ENCODE peak calls at places on chromosomes 2 and 18, in nine cellular contexts. P is MCF 10A; I is brain microvascular endothelial cell; R is GM12865; S is kidney epithelial cell; G is bronchial epithelial cell; Z is CD8-positive, alpha-beta T cell; O is H9; L is GM06990. F is an unnamed sample.

GRCh38 chr18:52995875-52996274 is 655.9 kb downstream of the DCC start:
- DNase-seq in P (no peak), I (no peak), R (no peak), S (no peak), G (no peak), Z (no peak), O (no peak), L (no peak), F (no peak)

GRCh38 chr2:85756195-85756594 is 2.4 kb downstream of the ATOH8 start:
- DNase-seq in P (no peak), I (no peak), R (no peak), S (no peak), G (no peak), Z (no peak), O (no peak), L (no peak), F (no peak)

GRCh38 chr18:31931163-31931885 is 11.6 kb downstream of the TRAPPC8 start:
- DNase-seq in P (peak), I (peak), R (no peak), S (no peak), G (no peak), Z (no peak), O (no peak), L (no peak), F (no peak)

GRCh38 chr18:4319738-4320677 is 135.1 kb downstream of the DLGAP1 start:
- DNase-seq in P (no peak), I (no peak), R (peak), S (no peak), G (no peak), Z (no peak), O (no peak), L (peak), F (peak)

GRCh38 chr18:79883461-79884295 is 67.8 kb downstream of the SLC66A2 start:
- DNase-seq in P (no peak), I (no peak), R (no peak), S (no peak), G (no peak), Z (no peak), O (peak), L (no peak), F (no peak)

GRCh38 chr2:61962095-61962984 is 56.9 kb downstream of the COMMD1 start:
- DNase-seq in P (no peak), I (no peak), R (no peak), S (no peak), G (no peak), Z (no peak), O (no peak), L (no peak), F (no peak)

GRCh38 chr2:230779141-230779523 is 66.5 kb downstream of the CAB39 start:
- DNase-seq in P (no peak), I (no peak), R (no peak), S (no peak), G (no peak), Z (no peak), O (no peak), L (no peak), F (no peak)

GRCh38 chr2:12861344-12861942 is 144.7 kb downstream of the TRIB2 start:
- DNase-seq in P (peak), I (peak), R (no peak), S (no peak), G (peak), Z (no peak), O (no peak), L (no peak), F (no peak)

GRCh38 chr18:79070486-79070885 is 1.3 kb downstream of the ATP9B start:
- DNase-seq in P (no peak), I (no peak), R (no peak), S (no peak), G (no peak), Z (no peak), O (no peak), L (no peak), F (no peak)

GRCh38 chr2:126307740-126308139 is 348.2 kb upstream of the GYPC start:
- DNase-seq in P (no peak), I (no peak), R (no peak), S (no peak), G (no peak), Z (no peak), O (no peak), L (no peak), F (no peak)

GRCh38 chr2:45169339-45170190 is 160.3 kb upstream of the SIX2 start:
- DNase-seq in P (peak), I (peak), R (no peak), S (no peak), G (peak), Z (peak), O (peak), L (peak), F (peak)

GRCh38 chr2:176189666-176190641 is 1.5 kb downstream of the HOXD1 start:
- DNase-seq in P (no peak), I (no peak), R (no peak), S (no peak), G (no peak), Z (no peak), O (peak), L (no peak), F (no peak)

GRCh38 chr2:108271691-108272253 is 16.9 kb upstream of the SULT1C2 start:
- DNase-seq in P (peak), I (peak), R (no peak), S (peak), G (peak), Z (no peak), O (no peak), L (no peak), F (no peak)

GRCh38 chr2:179764710-179765109 is 96.7 kb downstream of the ZNF385B start:
- DNase-seq in P (no peak), I (no peak), R (peak), S (no peak), G (no peak), Z (no peak), O (no peak), L (no peak), F (no peak)

GRCh38 chr18:10313016-10313342 is 141.5 kb upstream of the APCDD1 start:
- DNase-seq in P (no peak), I (no peak), R (no peak), S (no peak), G (no peak), Z (no peak), O (no peak), L (no peak), F (no peak)

GRCh38 chr18:28409811-28410210 is 232.9 kb upstream of the CDH2 start:
- DNase-seq in P (no peak), I (no peak), R (no peak), S (no peak), G (no peak), Z (no peak), O (no peak), L (no peak), F (no peak)

GRCh38 chr18:709771-710170 is 2.7 kb downstream of the ENOSF1 start:
- DNase-seq in P (no peak), I (no peak), R (no peak), S (no peak), G (no peak), Z (no peak), O (no peak), L (no peak), F (no peak)

GRCh38 chr2:239339241-239339640 is 61.6 kb downstream of the HDAC4 start:
- DNase-seq in P (no peak), I (no peak), R (no peak), S (no peak), G (no peak), Z (no peak), O (no peak), L (no peak), F (no peak)

GRCh38 chr2:239339726-239340654 is 60.8 kb downstream of the HDAC4 start:
- DNase-seq in P (no peak), I (no peak), R (peak), S (no peak), G (no peak), Z (no peak), O (no peak), L (no peak), F (peak)

GRCh38 chr2:239337877-239338484 is 62.8 kb downstream of the HDAC4 start:
- DNase-seq in P (no peak), I (no peak), R (no peak), S (no peak), G (no peak), Z (no peak), O (peak), L (no peak), F (no peak)

GRCh38 chr2:239341146-239341732 is 59.6 kb downstream of the HDAC4 start:
- DNase-seq in P (no peak), I (no peak), R (no peak), S (no peak), G (no peak), Z (no peak), O (no peak), L (no peak), F (no peak)

GRCh38 chr2:239337122-239337876 is 63.5 kb downstream of the HDAC4 start:
- DNase-seq in P (no peak), I (no peak), R (no peak), S (no peak), G (no peak), Z (no peak), O (no peak), L (no peak), F (no peak)
- TF ChIP-seq CTCF in P (no peak), I (no peak), R (no peak), S (no peak), G (no peak), Z (no peak), O (no peak), L (no peak), F (no peak)

DNA sequence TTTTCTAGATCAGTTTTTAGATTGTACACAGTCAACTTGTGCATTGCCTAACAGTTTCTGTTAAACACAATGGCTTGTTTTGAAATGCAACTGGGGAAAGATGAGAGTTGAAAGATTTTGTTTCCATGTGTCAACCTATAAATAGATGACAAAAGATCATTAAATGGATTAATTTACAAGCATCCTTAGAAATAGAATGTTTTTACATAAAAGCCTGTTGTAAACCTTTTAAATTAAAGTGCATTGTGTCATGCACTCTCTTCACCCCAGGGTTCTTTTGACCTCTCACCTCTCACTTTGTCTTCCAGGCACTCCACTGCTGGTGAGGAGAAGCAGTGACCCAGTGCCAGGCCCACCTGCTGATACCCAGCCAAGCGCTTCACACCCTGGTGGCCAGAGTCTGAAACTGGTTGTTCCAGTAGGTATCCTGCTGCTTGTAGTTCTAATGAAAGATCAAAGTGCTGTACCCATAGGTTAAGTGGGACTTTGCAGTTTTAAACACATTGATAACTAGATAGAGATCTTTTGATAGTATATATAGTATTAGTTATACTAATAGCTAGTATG is 502.1 kb downstream of the PARD3B start:
- DNase-seq in P (no peak), I (no peak), R (no peak), S (no peak), G (no peak), Z (no peak), O (peak), L (no peak), F (no peak)
- TF ChIP-seq CTCF in P (no peak), I (no peak), R (no peak), S (peak), G (no peak), Z (no peak), O (peak), L (no peak), F (no peak)

GRCh38 chr2:141109633-141110032 is 1021.2 kb downstream of the LRP1B start:
- DNase-seq in P (peak), I (no peak), R (no peak), S (no peak), G (peak), Z (no peak), O (peak), L (no peak), F (peak)
- TF ChIP-seq CTCF in P (no peak), I (peak), R (no peak), S (peak), G (peak), Z (no peak), O (peak), L (no peak), F (no peak)

GRCh38 chr2:240811346-240812300 is 8.4 kb downstream of the KIF1A start:
- DNase-seq in P (no peak), I (no peak), R (no peak), S (no peak), G (no peak), Z (no peak), O (peak), L (no peak), F (no peak)

GRCh38 chr2:240809276-240809675 is 10.7 kb downstream of the KIF1A start:
- DNase-seq in P (no peak), I (no peak), R (no peak), S (no peak), G (no peak), Z (no peak), O (no peak), L (no peak), F (no peak)

GRCh38 chr2:240810621-240811020 is 9.4 kb downstream of the KIF1A start:
- DNase-seq in P (no peak), I (no peak), R (no peak), S (no peak), G (no peak), Z (no peak), O (peak), L (no peak), F (no peak)

GRCh38 chr2:240812301-240812680 is 7.7 kb downstream of the KIF1A start:
- DNase-seq in P (no peak), I (no peak), R (no peak), S (no peak), G (no peak), Z (no peak), O (peak), L (no peak), F (no peak)

GRCh38 chr2:240810199-240810598 is 9.8 kb downstream of the KIF1A start:
- DNase-seq in P (no peak), I (no peak), R (no peak), S (no peak), G (no peak), Z (no peak), O (no peak), L (no peak), F (no peak)
- TF ChIP-seq CTCF in P (no peak), I (peak), R (no peak), S (no peak), G (no peak), Z (no peak), O (peak), L (no peak), F (no peak)

GRCh38 chr2:119264781-119265692 is 41.4 kb downstream of the STEAP3 start:
- DNase-seq in P (peak), I (peak), R (peak), S (no peak), G (peak), Z (peak), O (peak), L (no peak), F (peak)
- TF ChIP-seq CTCF in P (peak), I (peak), R (peak), S (peak), G (peak), Z (peak), O (peak), L (peak), F (peak)

GRCh38 chr2:240783819-240784621 is 36.0 kb downstream of the KIF1A start:
- DNase-seq in P (no peak), I (no peak), R (no peak), S (no peak), G (no peak), Z (no peak), O (no peak), L (no peak), F (no peak)

GRCh38 chr2:240786871-240787311 is 33.1 kb downstream of the KIF1A start:
- DNase-seq in P (no peak), I (no peak), R (no peak), S (no peak), G (no peak), Z (no peak), O (no peak), L (no peak), F (no peak)

GRCh38 chr2:240784629-240785423 is 35.2 kb downstream of the KIF1A start:
- DNase-seq in P (no peak), I (no peak), R (no peak), S (no peak), G (no peak), Z (no peak), O (no peak), L (no peak), F (no peak)

GRCh38 chr2:240786355-240786841 is 33.6 kb downstream of the KIF1A start:
- DNase-seq in P (no peak), I (no peak), R (no peak), S (no peak), G (no peak), Z (no peak), O (no peak), L (no peak), F (no peak)

GRCh38 chr2:240785424-240786335 is 34.3 kb downstream of the KIF1A start:
- DNase-seq in P (no peak), I (no peak), R (no peak), S (no peak), G (no peak), Z (no peak), O (no peak), L (no peak), F (no peak)
- TF ChIP-seq CTCF in P (no peak), I (no peak), R (no peak), S (no peak), G (no peak), Z (no peak), O (no peak), L (no peak), F (no peak)

GRCh38 chr2:161250864-161251436 is 57.3 kb upstream of the PSMD14 start:
- DNase-seq in P (peak), I (peak), R (peak), S (peak), G (peak), Z (no peak), O (peak), L (peak), F (peak)
- TF ChIP-seq CTCF in P (peak), I (peak), R (peak), S (peak), G (peak), Z (peak), O (peak), L (peak), F (peak)

GRCh38 chr2:190635781-190636180 is 13.1 kb upstream of the NAB1 start:
- DNase-seq in P (peak), I (no peak), R (peak), S (no peak), G (no peak), Z (no peak), O (no peak), L (no peak), F (no peak)
- TF ChIP-seq CTCF in P (peak), I (peak), R (peak), S (no peak), G (no peak), Z (no peak), O (no peak), L (peak), F (no peak)

GRCh38 chr2:7133521-7133920 is 216.3 kb downstream of the RNF144A start:
- DNase-seq in P (peak), I (peak), R (peak), S (no peak), G (no peak), Z (no peak), O (peak), L (no peak), F (no peak)
- TF ChIP-seq CTCF in P (no peak), I (peak), R (peak), S (peak), G (no peak), Z (no peak), O (no peak), L (peak), F (no peak)

F was measured in GM20000.